ENCODE peak calls at places on chromosome 22, in five cellular contexts. R, G, M, P and D are unnamed samples.

GRCh38 chr22:46007848-46008261 is 30.9 kb upstream of the WNT7B start:
- DNase-seq in R (peak), G (peak), M (no peak), P (no peak), D (peak)

GRCh38 chr22:23984430-23984829 is 4.5 kb downstream of the GSTT2 start:
- DNase-seq in R (peak), G (no peak), M (no peak), P (no peak), D (no peak)

GRCh38 chr22:49934891-49935557 is 16.6 kb downstream of the CRELD2 start:
- DNase-seq in R (peak), G (no peak), M (peak), P (peak), D (peak)

GRCh38 chr22:20268350-20269012 is 363 bp upstream of the RTN4R start:
- DNase-seq in R (peak), G (no peak), M (peak), P (peak), D (no peak)

GRCh38 chr22:37063436-37064420 is 12.2 kb downstream of the KCTD17 start:
- DNase-seq in R (no peak), G (no peak), M (no peak), P (no peak), D (no peak)

GRCh38 chr22:40352763-40353162 is 6.5 kb downstream of the ADSL start:
- DNase-seq in R (no peak), G (no peak), M (no peak), P (no peak), D (no peak)

GRCh38 chr22:26321469-26321913 is 107.6 kb upstream of the ASPHD2 start:
- DNase-seq in R (no peak), G (peak), M (no peak), P (no peak), D (no peak)

GRCh38 chr22:47030143-47030641 is 267.7 kb downstream of the TBC1D22A start:
- DNase-seq in R (no peak), G (no peak), M (no peak), P (no peak), D (no peak)

GRCh38 chr22:44026630-44027511 is 2.8 kb downstream of the PARVB start:
- DNase-seq in R (peak), G (no peak), M (peak), P (peak), D (peak)

GRCh38 chr22:39598017-39598965 is 27.7 kb downstream of the CACNA1I start:
- DNase-seq in R (peak), G (no peak), M (peak), P (peak), D (peak)

GRCh38 chr22:21683401-21683811 is 17.6 kb downstream of the PPIL2 start:
- DNase-seq in R (no peak), G (no peak), M (no peak), P (no peak), D (no peak)